ENCODE peak calls at places on chromosomes 3 and 15, in nine cellular contexts. Z is D341Med, V is SHP77 treated with DMSO at 0.1 percent for 48 hours, R is fibroblast of villous mesenchyme, O is GM04504, W is neural progenitor cell, C is amniotic stem cell, F is colonic mucosa, K is islet precursor cell. E is an unnamed sample.

GRCh38 chr15:45126535-45127158 is 3.0 kb downstream of the DUOXA1 start:
- DNase-seq in W (peak), Z (peak), F (peak), K (no peak), R (peak), C (no peak), O (no peak), V (no peak), E (peak)

GRCh38 chr3:189964623-189965022 is 156.1 kb downstream of the P3H2 start:
- DNase-seq in O (no peak), V (no peak), K (no peak), Z (no peak), C (no peak), W (no peak), R (no peak), F (no peak), E (no peak)

GRCh38 chr3:41318520-41318919 is 119.2 kb downstream of the CTNNB1 start:
- DNase-seq in W (peak), F (no peak), Z (no peak), C (no peak), R (no peak), K (peak), O (no peak), V (no peak), E (no peak)

GRCh38 chr3:189551007-189551406 is 80.2 kb upstream of the TP63 start:
- DNase-seq in F (no peak), R (no peak), Z (no peak), C (no peak), O (no peak), V (no peak), K (no peak), W (no peak), E (no peak)

GRCh38 chr3:35936571-35936970 is 297.2 kb downstream of the ARPP21 start:
- DNase-seq in W (no peak), O (no peak), V (no peak), K (no peak), R (no peak), F (no peak), C (peak), Z (no peak), E (no peak)

GRCh38 chr3:139310474-139310933 is 33.3 kb upstream of the MRPS22 start:
- DNase-seq in R (peak), V (no peak), W (no peak), C (peak), K (peak), O (peak), F (no peak), Z (no peak), E (no peak)

GRCh38 chr3:175397407-175397806 is 538.3 kb downstream of the NAALADL2 start:
- DNase-seq in C (no peak), V (no peak), K (no peak), F (no peak), O (no peak), W (no peak), Z (no peak), R (peak), E (no peak)

GRCh38 chr3:141955163-141955562 is 78.7 kb downstream of the ATP1B3 start:
- DNase-seq in C (no peak), K (no peak), O (no peak), F (no peak), Z (no peak), R (peak), V (no peak), W (peak), E (peak)

GRCh38 chr3:13566769-13567310 is 17.9 kb downstream of the FBLN2 start:
- DNase-seq in C (no peak), O (no peak), Z (no peak), W (no peak), V (no peak), F (no peak), R (no peak), K (no peak), E (no peak)

GRCh38 chr15:83955806-83956265 is 279.7 kb upstream of the GOLGA6L4 start:
- DNase-seq in K (no peak), R (no peak), V (no peak), F (no peak), W (no peak), C (no peak), Z (no peak), O (no peak), E (no peak)

GRCh38 chr15:91508633-91509032 is 344.9 kb upstream of the SLCO3A1 start:
- DNase-seq in F (no peak), W (no peak), V (no peak), Z (no peak), C (no peak), O (no peak), R (peak), K (no peak), E (no peak)

GRCh38 chr15:88745696-88746095 is 57.5 kb upstream of the ACAN start:
- DNase-seq in C (no peak), W (no peak), O (peak), K (no peak), R (peak), F (no peak), V (no peak), Z (no peak), E (no peak)

GRCh38 chr3:141680620-141681389 is 57.3 kb upstream of the RNF7 start:
- DNase-seq in R (peak), V (no peak), O (no peak), W (no peak), F (no peak), Z (no peak), C (no peak), K (no peak), E (no peak)

GRCh38 chr15:37107071-37107753 is 6.9 kb upstream of the MEIS2 start:
- DNase-seq in C (no peak), O (no peak), R (no peak), W (no peak), Z (no peak), V (no peak), F (no peak), K (no peak), E (peak)

GRCh38 chr3:52436500-52437106 is 8.3 kb downstream of the SEMA3G start:
- DNase-seq in C (no peak), K (peak), V (no peak), R (peak), F (peak), W (no peak), Z (no peak), O (peak), E (peak)

GRCh38 chr3:178537123-178537754 is 1.0 kb downstream of the KCNMB2 start:
- DNase-seq in C (no peak), R (no peak), K (no peak), Z (no peak), O (no peak), W (no peak), V (no peak), F (no peak), E (no peak)

GRCh38 chr15:45094358-45094730 is 19.6 kb downstream of the DUOX2 start:
- DNase-seq in R (no peak), O (no peak), F (no peak), Z (no peak), V (no peak), W (no peak), K (no peak), C (no peak), E (peak)

GRCh38 chr3:50415066-50415465 is 55.7 kb upstream of the TMEM115 start:
- DNase-seq in R (no peak), C (no peak), W (no peak), V (no peak), O (no peak), F (no peak), Z (no peak), K (no peak), E (no peak)

GRCh38 chr15:70863450-70864218 is 9.7 kb upstream of the LARP6 start:
- DNase-seq in O (no peak), K (peak), Z (no peak), C (peak), F (no peak), R (no peak), W (no peak), V (no peak), E (no peak)

GRCh38 chr3:40583691-40584090 is 58.9 kb downstream of the ZNF621 start:
- DNase-seq in K (no peak), R (no peak), C (no peak), V (no peak), Z (no peak), F (no peak), O (no peak), W (no peak), E (no peak)

GRCh38 chr3:39407259-39407629 is 724 bp downstream of the RPSA start:
- DNase-seq in F (no peak), R (peak), Z (no peak), W (no peak), O (no peak), C (no peak), K (no peak), V (no peak), E (no peak)

E was measured in WERI-Rb-1.